ENCODE peak calls at places on chromosomes 6 and 20, in four cellular contexts. D is pancreas, R is heart right ventricle, C is aorta. Z is an unnamed sample. For H3K36me3, the result is how much of the 10 kb centered on the place peaks cover.

GRCh38 chr6:90860822-90861601 is 274.1 kb upstream of the MAP3K7 start:
- DNase-seq in D (no peak), R (no peak), C (no peak), Z (no peak)

GRCh38 chr6:158231551-158232444 is 63.6 kb downstream of the GTF2H5 start:
- DNase-seq in C (peak), R (peak), D (peak), Z (peak)

GRCh38 chr6:25369450-25370086 is 90.4 kb downstream of the CARMIL1 start:
- DNase-seq in R (no peak), C (no peak), D (peak), Z (no peak)

GRCh38 chr6:38056361-38056760 is 236.8 kb downstream of the ZFAND3 start:
- DNase-seq in D (no peak), C (no peak), R (no peak), Z (no peak)

GRCh38 chr20:38321959-38322598 is 18.1 kb downstream of the BPI start:
- DNase-seq in R (no peak), D (no peak), C (no peak), Z (no peak)

GRCh38 chr20:56414842-56415765 is 3.0 kb downstream of the CASS4 start:
- DNase-seq in R (no peak), D (no peak), C (no peak), Z (no peak)

GRCh38 chr20:57480444-57481152 is 44.3 kb downstream of the CTCFL start:
- DNase-seq in C (no peak), R (no peak), D (no peak), Z (no peak)

GRCh38 chr6:25931411-25931709 is 869 bp upstream of the SLC17A2 start:
- DNase-seq in C (no peak), R (no peak), D (no peak), Z (no peak)

GRCh38 chr6:47306887-47307286 is 2.8 kb downstream of the TNFRSF21 start:
- DNase-seq in D (no peak), C (no peak), R (no peak), Z (no peak)

GRCh38 chr6:11763460-11764249 is 14.9 kb downstream of the ADTRP start:
- DNase-seq in R (no peak), D (no peak), C (no peak), Z (no peak)

GRCh38 chr6:4176907-4177306 is 41.5 kb upstream of the ECI2 start:
- DNase-seq in R (no peak), D (no peak), C (no peak), Z (no peak)

GRCh38 chr6:26485401-26485800 is 14.7 kb upstream of the BTN1A1 start:
- DNase-seq in R (no peak), D (no peak), C (no peak), Z (no peak)

GRCh38 chr20:4153251-4153650 is 137.9 kb upstream of the RNF24 start:
- DNase-seq in C (no peak), D (no peak), R (no peak), Z (no peak)

GRCh38 chr20:63440366-63440955 is 32.0 kb downstream of the KCNQ2 start:
- DNase-seq in D (no peak), C (no peak), R (no peak), Z (no peak)

GRCh38 chr20:46872315-46873211 is 22.1 kb upstream of the EYA2 start:
- DNase-seq in R (no peak), D (no peak), C (no peak), Z (no peak)

GRCh38 chr20:4053516-4053919 is 38.2 kb upstream of the RNF24 start:
- DNase-seq in R (no peak), D (no peak), C (no peak), Z (peak)

GRCh38 chr6:108716801-108717791 is 131.1 kb upstream of the ARMC2 start:
- DNase-seq in D (no peak), C (no peak), R (no peak), Z (no peak)

GRCh38 chr6:72974276-72974675 is 251.0 kb downstream of the KHDC1L start:
- DNase-seq in R (no peak), C (no peak), D (no peak), Z (no peak)

GRCh38 chr6:3871511-3871910 is 22.3 kb downstream of the FAM50B start:
- DNase-seq in D (no peak), R (no peak), C (no peak), Z (peak)

GRCh38 chr6:35048631-35049083 is 92.5 kb downstream of the TCP11 start:
- DNase-seq in R (no peak), C (peak), D (no peak), Z (no peak)

GRCh38 chr20:9514461-9515210 is at the start of gene LAMP5:
- DNase-seq in R (peak), D (no peak), C (no peak), Z (no peak)

GRCh38 chr6:154615483-154616025 is 105.1 kb upstream of the CNKSR3 start:
- DNase-seq in R (peak), C (peak), D (peak), Z (peak)

GRCh38 chr6:91509039-91509438 is 922.2 kb upstream of the MAP3K7 start:
- DNase-seq in D (no peak), R (no peak), C (no peak), Z (no peak)

GRCh38 chr6:126312013-126312665 is 27.8 kb upstream of the CENPW start:
- DNase-seq in R (no peak), C (no peak), D (no peak), Z (no peak)

GRCh38 chr6:85186546-85187170 is 263.2 kb upstream of the NT5E start:
- DNase-seq in C (no peak), D (no peak), R (no peak), Z (no peak)

GRCh38 chr6:129638055-129639019 is 71.6 kb downstream of the ARHGAP18 start:
- DNase-seq in C (no peak), R (no peak), D (peak), Z (no peak)

GRCh38 chr20:38313676-38314075 is 9.7 kb downstream of the BPI start:
- DNase-seq in C (no peak), R (no peak), D (no peak), Z (no peak)

GRCh38 chr20:45727044-45727443 is 4.9 kb downstream of the SPINT4 start:
- DNase-seq in C (no peak), R (no peak), D (no peak), Z (no peak)

GRCh38 chr6:135291288-135292116 is 110.4 kb downstream of the MYB start:
- DNase-seq in D (no peak), C (no peak), R (no peak), Z (peak)

GRCh38 chr6:43325876-43326275 is 17.2 kb upstream of the CRIP3 start:
- DNase-seq in R (no peak), D (no peak), C (no peak), Z (no peak)

DNA sequence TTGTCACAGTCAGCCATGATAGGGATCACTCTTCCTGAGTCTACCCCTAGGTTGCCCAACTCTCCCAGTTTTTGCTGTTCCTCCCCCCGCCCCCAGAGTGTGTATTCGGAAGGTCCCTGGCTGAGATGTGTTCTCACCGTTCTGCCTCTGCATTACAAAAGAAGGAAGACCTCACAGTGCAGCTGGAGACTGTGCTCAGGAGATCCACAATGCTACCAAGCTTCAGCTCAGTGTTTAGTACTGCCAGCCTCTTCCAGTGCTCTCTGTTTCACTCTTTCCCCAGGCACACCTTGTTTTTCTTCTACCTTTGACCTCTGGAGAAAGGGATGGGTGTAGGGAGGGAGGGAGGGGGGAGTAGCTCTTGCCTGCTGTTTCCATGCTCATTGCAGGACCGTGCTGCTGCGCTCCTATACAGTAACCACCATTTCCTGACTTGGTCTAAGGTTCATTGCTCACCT is 13.4 kb upstream of the MOCS1 start:
- DNase-seq in C (no peak), D (no peak), R (no peak), Z (no peak)
- H3K36me3 ChIP-seq in C (under half), D (under half), R (under half), Z (under half)

GRCh38 chr6:17798477-17798876 is 91.8 kb upstream of the NUP153 start:
- DNase-seq in R (no peak), D (no peak), C (no peak), Z (no peak)

GRCh38 chr6:17808609-17809008 is 101.9 kb upstream of the NUP153 start:
- DNase-seq in R (no peak), D (no peak), C (no peak), Z (no peak)

GRCh38 chr6:17803409-17803808 is 96.7 kb upstream of the NUP153 start:
- DNase-seq in R (no peak), C (no peak), D (no peak), Z (no peak)
- H3K36me3 ChIP-seq in R (half or more), C (under half), D (under half), Z (half or more)

GRCh38 chr6:140921366-140922226 is 1211.1 kb upstream of the GJE1 start:
- DNase-seq in C (no peak), D (no peak), R (no peak), Z (peak)

DNA sequence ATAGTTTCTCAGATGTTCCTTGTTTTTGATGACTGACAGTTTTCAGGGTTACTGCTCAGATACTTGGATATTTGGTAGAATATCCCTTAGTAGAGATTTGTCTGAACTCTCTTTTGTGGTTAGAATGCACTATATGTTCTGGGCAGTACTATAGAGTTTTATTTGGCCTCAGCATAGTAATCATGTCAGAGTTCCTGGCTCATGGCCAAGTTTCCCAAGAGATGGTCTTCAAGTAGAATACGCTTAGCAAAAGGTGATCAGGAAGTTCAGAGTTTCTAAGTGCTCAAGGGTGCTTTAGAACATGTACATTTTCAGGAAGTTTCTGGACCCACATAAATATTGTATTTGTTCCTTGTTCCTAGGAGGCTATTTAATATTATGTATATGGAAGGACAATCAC is 1209.7 kb upstream of the GJE1 start:
- DNase-seq in D (no peak), R (no peak), C (no peak), Z (no peak)
- H3K36me3 ChIP-seq in D (under half), R (under half), C (under half), Z (under half)

DNA sequence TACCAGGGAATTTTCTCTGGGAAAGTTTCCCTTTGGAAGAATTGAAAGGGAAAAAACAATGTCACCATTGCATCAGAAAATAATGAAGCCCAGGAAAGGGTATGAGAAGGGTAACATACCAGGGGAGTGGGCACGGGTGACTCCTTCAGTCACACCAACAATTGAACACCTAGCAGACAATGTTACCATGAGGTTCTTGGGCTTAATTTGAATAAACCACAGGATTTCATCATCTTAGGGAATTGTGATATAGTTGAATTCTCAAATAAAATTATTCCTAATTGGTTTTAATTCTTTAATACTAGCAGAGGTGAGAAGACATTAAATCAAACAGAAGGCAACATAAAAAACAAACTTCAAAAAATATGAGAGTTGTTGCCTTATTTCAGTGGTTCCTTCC is 73.7 kb upstream of the RREB1 start:
- DNase-seq in D (no peak), R (no peak), C (no peak), Z (no peak)
- H3K36me3 ChIP-seq in D (under half), R (under half), C (under half), Z (under half)

DNA sequence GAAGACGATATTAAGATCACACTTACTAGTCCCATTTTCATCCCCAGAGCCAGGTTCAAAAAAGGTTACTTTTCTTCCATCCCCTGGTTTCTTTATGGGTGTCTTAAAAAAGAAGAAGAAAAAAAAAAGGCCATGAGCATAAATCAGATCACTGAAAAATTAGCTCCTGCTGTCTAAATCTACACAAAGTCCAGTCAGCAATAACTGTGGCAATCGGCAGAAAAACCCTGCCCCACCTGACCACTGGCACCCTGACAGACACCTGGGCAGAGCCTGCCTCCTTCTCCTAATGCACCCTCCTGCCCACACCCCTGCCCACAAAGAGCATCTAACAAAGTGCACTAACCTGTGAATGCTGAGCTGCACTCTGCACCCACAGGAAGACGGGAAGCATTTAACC is 69.8 kb downstream of the STAU1 start:
- DNase-seq in D (no peak), R (no peak), C (no peak), Z (no peak)
- H3K36me3 ChIP-seq in D (half or more), R (half or more), C (under half), Z (half or more)

DNA sequence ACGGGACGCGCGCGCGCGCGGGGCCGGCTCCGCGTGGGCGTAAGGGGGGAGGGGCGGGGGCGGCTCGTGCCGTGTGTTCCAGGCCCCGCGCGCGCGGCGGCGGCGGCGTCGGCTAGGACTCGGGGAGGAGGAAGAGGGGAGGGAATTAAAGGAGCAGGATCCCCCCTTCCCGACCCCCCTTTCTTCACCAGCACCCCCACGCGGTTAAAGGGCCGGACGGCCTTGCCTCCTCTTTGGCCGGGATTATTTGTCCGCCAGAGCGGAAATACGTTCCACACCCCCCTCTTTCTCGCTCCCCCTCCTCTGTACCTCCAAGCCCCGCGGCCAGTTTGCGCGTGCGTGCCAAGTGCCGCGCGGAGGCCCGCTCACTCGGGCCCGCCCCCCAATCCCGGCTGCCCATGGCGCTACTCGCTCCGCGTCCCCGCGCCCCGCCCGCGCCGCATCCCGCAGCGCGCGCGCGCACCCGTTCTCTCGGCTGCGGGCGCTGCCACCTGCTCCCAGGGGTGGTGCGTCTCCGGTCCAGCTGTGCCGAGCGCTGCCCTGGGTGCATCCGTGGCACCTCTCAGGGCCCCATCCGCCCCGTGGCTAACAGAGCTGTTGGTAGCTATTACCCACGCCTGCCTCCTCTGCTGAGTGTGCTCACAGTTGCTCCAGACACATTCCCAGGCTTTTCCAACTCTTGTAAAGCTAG is at the start of gene ZBTB12:
- DNase-seq in R (peak), C (peak), D (peak), Z (peak)
- H3K36me3 ChIP-seq in R (under half), C (under half), D (under half), Z (under half)

GRCh38 chr20:33437141-33437911 is 6.2 kb downstream of the SNTA1 start:
- DNase-seq in C (peak), R (peak), D (peak), Z (no peak)

GRCh38 chr20:33434434-33434833 is 9.1 kb downstream of the SNTA1 start:
- DNase-seq in C (no peak), D (no peak), R (no peak), Z (no peak)

GRCh38 chr20:33431797-33432381 is 11.7 kb downstream of the SNTA1 start:
- DNase-seq in R (no peak), C (no peak), D (no peak), Z (no peak)

GRCh38 chr20:33433465-33433864 is 10.1 kb downstream of the SNTA1 start:
- DNase-seq in D (no peak), C (peak), R (peak), Z (no peak)

DNA sequence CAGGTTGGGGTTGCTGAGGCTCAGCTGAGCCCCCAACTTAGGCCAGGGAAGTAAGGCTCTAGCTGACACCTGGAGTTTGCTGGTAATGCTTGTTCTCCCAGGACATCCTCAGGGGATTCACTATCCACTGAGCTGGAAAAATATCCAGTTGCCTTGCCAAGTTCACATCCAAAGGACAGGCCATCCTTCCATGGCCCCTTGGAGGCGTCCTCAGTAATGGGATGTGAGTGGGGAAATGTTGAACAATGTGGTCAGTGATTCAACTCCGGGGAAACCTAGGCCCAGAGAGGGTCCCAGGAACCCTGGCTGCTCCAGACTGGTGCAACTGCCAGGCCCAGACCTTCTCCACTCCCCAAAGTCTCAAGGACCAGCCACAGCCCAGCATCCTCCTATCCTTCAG is 9.7 kb downstream of the SNTA1 start:
- DNase-seq in D (no peak), C (no peak), R (no peak), Z (no peak)
- H3K36me3 ChIP-seq in D (under half), C (under half), R (under half), Z (under half)

GRCh38 chr6:121442591-121442990 is 7.1 kb downstream of the GJA1 start:
- DNase-seq in R (no peak), C (no peak), D (no peak), Z (no peak)
- H3K36me3 ChIP-seq in R (under half), C (under half), D (under half), Z (under half)

DNA sequence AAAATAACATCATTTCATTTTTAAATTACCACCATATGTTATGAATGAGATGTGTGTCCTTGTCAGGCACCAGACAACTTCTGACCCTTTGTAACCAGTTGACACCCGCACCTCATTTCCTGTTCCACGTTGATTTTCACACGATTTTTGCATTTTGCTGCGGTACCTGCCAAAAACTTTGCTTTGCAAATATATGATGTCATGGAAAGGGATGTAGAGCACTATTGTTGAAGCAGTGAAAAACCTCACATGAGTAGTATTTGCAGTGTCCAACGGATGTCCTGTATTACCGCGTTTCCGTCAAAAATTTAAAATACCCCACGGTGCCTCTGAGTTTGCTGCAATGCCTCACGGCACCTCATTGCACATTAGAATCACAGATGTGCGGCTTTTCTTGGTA is 115.6 kb downstream of the MTHFD1L start:
- DNase-seq in C (no peak), D (no peak), R (no peak), Z (no peak)
- H3K36me3 ChIP-seq in C (under half), D (under half), R (under half), Z (under half)

Z was measured in SJSA1.